ENCODE peak calls at places on chromosomes 12 and 14, in nine cellular contexts. One of them, this sample, is unnamed.

GRCh38 chr14:101937926-101938767 is 26.2 kb upstream of the DYNC1H1 start:
- DNase-seq in lower lobe of right lung: peak; percentile 14
- DNase-seq in stimulated activated CD4-positive, alpha-beta T cell treated with anti-CD3 and anti-CD28 coated beads, Interleukin-15, amount 100 ng/mL, for 24 hours: no peak
- DNase-seq in activated CD8-positive, alpha-beta memory T cell treated with anti-CD3 and anti-CD28 coated beads, Interleukin-2, amount 10 ng/mL, durations not matched to agents 7 days and 5 days: no peak
- DNase-seq in immature natural killer cell: no peak
- DNase-seq in skeletal muscle cell: no peak
- DNase-seq in GM06990: no peak
- DNase-seq in keratinocyte: no peak
- DNase-seq in Right ventricle myocardium superior: peak; percentile 9
- DNase-seq in this sample: no peak

GRCh38 chr14:38143651-38144505 is 63.8 kb upstream of the SSTR1 start:
- DNase-seq in GM06990: no peak
- DNase-seq in lower lobe of right lung: no peak
- DNase-seq in Right ventricle myocardium superior: no peak
- DNase-seq in stimulated activated CD4-positive, alpha-beta T cell treated with anti-CD3 and anti-CD28 coated beads, Interleukin-15, amount 100 ng/mL, for 24 hours: no peak
- DNase-seq in activated CD8-positive, alpha-beta memory T cell treated with anti-CD3 and anti-CD28 coated beads, Interleukin-2, amount 10 ng/mL, durations not matched to agents 7 days and 5 days: no peak
- DNase-seq in keratinocyte: no peak
- DNase-seq in immature natural killer cell: no peak
- DNase-seq in skeletal muscle cell: peak; percentile 38
- DNase-seq in this sample: no peak

GRCh38 chr14:97456958-97457357 is 659.8 kb downstream of the VRK1 start:
- DNase-seq in Right ventricle myocardium superior: no peak
- DNase-seq in skeletal muscle cell: no peak
- DNase-seq in immature natural killer cell: peak; percentile 61
- DNase-seq in GM06990: peak; percentile 37
- DNase-seq in activated CD8-positive, alpha-beta memory T cell treated with anti-CD3 and anti-CD28 coated beads, Interleukin-2, amount 10 ng/mL, durations not matched to agents 7 days and 5 days: peak; percentile 88
- DNase-seq in stimulated activated CD4-positive, alpha-beta T cell treated with anti-CD3 and anti-CD28 coated beads, Interleukin-15, amount 100 ng/mL, for 24 hours: peak; percentile 79
- DNase-seq in lower lobe of right lung: no peak
- DNase-seq in keratinocyte: no peak
- DNase-seq in this sample: peak; percentile 40

GRCh38 chr14:60777856-60778578 is 43.5 kb downstream of the MNAT1 start:
- DNase-seq in lower lobe of right lung: no peak
- DNase-seq in keratinocyte: no peak
- DNase-seq in GM06990: no peak
- DNase-seq in skeletal muscle cell: peak; percentile 76
- DNase-seq in activated CD8-positive, alpha-beta memory T cell treated with anti-CD3 and anti-CD28 coated beads, Interleukin-2, amount 10 ng/mL, durations not matched to agents 7 days and 5 days: no peak
- DNase-seq in stimulated activated CD4-positive, alpha-beta T cell treated with anti-CD3 and anti-CD28 coated beads, Interleukin-15, amount 100 ng/mL, for 24 hours: no peak
- DNase-seq in immature natural killer cell: no peak
- DNase-seq in Right ventricle myocardium superior: no peak
- DNase-seq in this sample: no peak

GRCh38 chr14:105865266-105865903 is 339.0 kb downstream of the TMEM121 start:
- DNase-seq in lower lobe of right lung: no peak
- DNase-seq in Right ventricle myocardium superior: peak; percentile 30
- DNase-seq in stimulated activated CD4-positive, alpha-beta T cell treated with anti-CD3 and anti-CD28 coated beads, Interleukin-15, amount 100 ng/mL, for 24 hours: no peak
- DNase-seq in skeletal muscle cell: no peak
- DNase-seq in activated CD8-positive, alpha-beta memory T cell treated with anti-CD3 and anti-CD28 coated beads, Interleukin-2, amount 10 ng/mL, durations not matched to agents 7 days and 5 days: peak; percentile 37
- DNase-seq in immature natural killer cell: no peak
- DNase-seq in GM06990: no peak
- DNase-seq in keratinocyte: no peak
- DNase-seq in this sample: no peak

GRCh38 chr12:1881936-1882335 is 36.5 kb downstream of the CACNA2D4 start:
- DNase-seq in Right ventricle myocardium superior: no peak
- DNase-seq in stimulated activated CD4-positive, alpha-beta T cell treated with anti-CD3 and anti-CD28 coated beads, Interleukin-15, amount 100 ng/mL, for 24 hours: no peak
- DNase-seq in immature natural killer cell: no peak
- DNase-seq in keratinocyte: no peak
- DNase-seq in lower lobe of right lung: no peak
- DNase-seq in GM06990: no peak
- DNase-seq in activated CD8-positive, alpha-beta memory T cell treated with anti-CD3 and anti-CD28 coated beads, Interleukin-2, amount 10 ng/mL, durations not matched to agents 7 days and 5 days: no peak
- DNase-seq in skeletal muscle cell: no peak
- DNase-seq in this sample: no peak

GRCh38 chr12:109291531-109292341 is 17.3 kb downstream of the FOXN4 start:
- DNase-seq in stimulated activated CD4-positive, alpha-beta T cell treated with anti-CD3 and anti-CD28 coated beads, Interleukin-15, amount 100 ng/mL, for 24 hours: no peak
- DNase-seq in immature natural killer cell: no peak
- DNase-seq in skeletal muscle cell: no peak
- DNase-seq in GM06990: no peak
- DNase-seq in keratinocyte: no peak
- DNase-seq in activated CD8-positive, alpha-beta memory T cell treated with anti-CD3 and anti-CD28 coated beads, Interleukin-2, amount 10 ng/mL, durations not matched to agents 7 days and 5 days: no peak
- DNase-seq in Right ventricle myocardium superior: peak; percentile 86
- DNase-seq in lower lobe of right lung: no peak
- DNase-seq in this sample: no peak

GRCh38 chr14:36215217-36215598 is 38.7 kb upstream of the PTCSC3 start:
- DNase-seq in Right ventricle myocardium superior: no peak
- DNase-seq in activated CD8-positive, alpha-beta memory T cell treated with anti-CD3 and anti-CD28 coated beads, Interleukin-2, amount 10 ng/mL, durations not matched to agents 7 days and 5 days: no peak
- DNase-seq in GM06990: no peak
- DNase-seq in stimulated activated CD4-positive, alpha-beta T cell treated with anti-CD3 and anti-CD28 coated beads, Interleukin-15, amount 100 ng/mL, for 24 hours: no peak
- DNase-seq in immature natural killer cell: no peak
- DNase-seq in lower lobe of right lung: no peak
- DNase-seq in skeletal muscle cell: no peak
- DNase-seq in keratinocyte: no peak
- DNase-seq in this sample: no peak

GRCh38 chr14:34628681-34629135 is 1.2 kb downstream of the SNX6 start:
- DNase-seq in skeletal muscle cell: no peak
- DNase-seq in GM06990: no peak
- DNase-seq in Right ventricle myocardium superior: no peak
- DNase-seq in immature natural killer cell: no peak
- DNase-seq in activated CD8-positive, alpha-beta memory T cell treated with anti-CD3 and anti-CD28 coated beads, Interleukin-2, amount 10 ng/mL, durations not matched to agents 7 days and 5 days: peak; percentile 60
- DNase-seq in keratinocyte: no peak
- DNase-seq in lower lobe of right lung: no peak
- DNase-seq in stimulated activated CD4-positive, alpha-beta T cell treated with anti-CD3 and anti-CD28 coated beads, Interleukin-15, amount 100 ng/mL, for 24 hours: peak; percentile 37
- DNase-seq in this sample: no peak

GRCh38 chr12:55850893-55851292 is 8.2 kb upstream of the MMP19 start:
- DNase-seq in skeletal muscle cell: peak; percentile 41
- DNase-seq in immature natural killer cell: no peak
- DNase-seq in Right ventricle myocardium superior: no peak
- DNase-seq in GM06990: no peak
- DNase-seq in lower lobe of right lung: no peak
- DNase-seq in activated CD8-positive, alpha-beta memory T cell treated with anti-CD3 and anti-CD28 coated beads, Interleukin-2, amount 10 ng/mL, durations not matched to agents 7 days and 5 days: no peak
- DNase-seq in stimulated activated CD4-positive, alpha-beta T cell treated with anti-CD3 and anti-CD28 coated beads, Interleukin-15, amount 100 ng/mL, for 24 hours: no peak
- DNase-seq in keratinocyte: no peak
- DNase-seq in this sample: no peak

GRCh38 chr12:57744194-57744776 is 554 bp upstream of the TSPAN31 start:
- DNase-seq in keratinocyte: no peak
- DNase-seq in activated CD8-positive, alpha-beta memory T cell treated with anti-CD3 and anti-CD28 coated beads, Interleukin-2, amount 10 ng/mL, durations not matched to agents 7 days and 5 days: peak; percentile 89
- DNase-seq in stimulated activated CD4-positive, alpha-beta T cell treated with anti-CD3 and anti-CD28 coated beads, Interleukin-15, amount 100 ng/mL, for 24 hours: peak; percentile 80
- DNase-seq in Right ventricle myocardium superior: peak; percentile 82
- DNase-seq in lower lobe of right lung: peak; percentile 80
- DNase-seq in GM06990: no peak
- DNase-seq in immature natural killer cell: peak; percentile 77
- DNase-seq in skeletal muscle cell: peak; percentile 62
- DNase-seq in this sample: peak; percentile 69

GRCh38 chr12:72282721-72283120 is 10.6 kb downstream of the TRHDE start:
- DNase-seq in skeletal muscle cell: no peak
- DNase-seq in activated CD8-positive, alpha-beta memory T cell treated with anti-CD3 and anti-CD28 coated beads, Interleukin-2, amount 10 ng/mL, durations not matched to agents 7 days and 5 days: no peak
- DNase-seq in keratinocyte: no peak
- DNase-seq in GM06990: no peak
- DNase-seq in stimulated activated CD4-positive, alpha-beta T cell treated with anti-CD3 and anti-CD28 coated beads, Interleukin-15, amount 100 ng/mL, for 24 hours: no peak
- DNase-seq in lower lobe of right lung: no peak
- DNase-seq in Right ventricle myocardium superior: no peak
- DNase-seq in immature natural killer cell: no peak
- DNase-seq in this sample: no peak

GRCh38 chr12:45285717-45286116 is 69.8 kb downstream of the ANO6 start:
- DNase-seq in GM06990: no peak
- DNase-seq in stimulated activated CD4-positive, alpha-beta T cell treated with anti-CD3 and anti-CD28 coated beads, Interleukin-15, amount 100 ng/mL, for 24 hours: no peak
- DNase-seq in Right ventricle myocardium superior: no peak
- DNase-seq in skeletal muscle cell: no peak
- DNase-seq in lower lobe of right lung: no peak
- DNase-seq in activated CD8-positive, alpha-beta memory T cell treated with anti-CD3 and anti-CD28 coated beads, Interleukin-2, amount 10 ng/mL, durations not matched to agents 7 days and 5 days: no peak
- DNase-seq in immature natural killer cell: no peak
- DNase-seq in keratinocyte: no peak
- DNase-seq in this sample: no peak